ENCODE peak calls at places on chromosomes 16 and 17, in eight cellular contexts. One of them, this sample, is unnamed.

GRCh38 chr17:76550712-76551615 is 11.1 kb downstream of the PRCD start:
- DNase-seq in HL-60: peak
- DNase-seq in Calu3: no peak
- DNase-seq in heart right ventricle: no peak
- DNase-seq in NCI-H1694: no peak
- DNase-seq in SK-N-DZ: no peak
- DNase-seq in HT-29: peak
- DNase-seq in stimulated activated CD4-positive, alpha-beta T cell treated with anti-CD3 and anti-CD28 coated beads, TNF-alpha, amount 100 ng/mL, for 48 hours: no peak
- DNase-seq in this sample: no peak

GRCh38 chr16:61892531-61892930 is 143.7 kb downstream of the CDH8 start:
- DNase-seq in HL-60: no peak
- DNase-seq in Calu3: no peak
- DNase-seq in heart right ventricle: no peak
- DNase-seq in NCI-H1694: no peak
- DNase-seq in SK-N-DZ: no peak
- DNase-seq in HT-29: no peak
- DNase-seq in stimulated activated CD4-positive, alpha-beta T cell treated with anti-CD3 and anti-CD28 coated beads, TNF-alpha, amount 100 ng/mL, for 48 hours: no peak
- DNase-seq in this sample: no peak

GRCh38 chr17:77863814-77864161 is 94.7 kb upstream of the TNRC6C start:
- DNase-seq in HL-60: peak
- DNase-seq in Calu3: no peak
- DNase-seq in heart right ventricle: peak
- DNase-seq in NCI-H1694: no peak
- DNase-seq in SK-N-DZ: peak
- DNase-seq in HT-29: no peak
- DNase-seq in stimulated activated CD4-positive, alpha-beta T cell treated with anti-CD3 and anti-CD28 coated beads, TNF-alpha, amount 100 ng/mL, for 48 hours: no peak
- DNase-seq in this sample: no peak

GRCh38 chr17:45813051-45813731 is 29.1 kb downstream of the CRHR1 start:
- DNase-seq in HL-60: no peak
- DNase-seq in Calu3: no peak
- DNase-seq in heart right ventricle: no peak
- DNase-seq in NCI-H1694: no peak
- DNase-seq in SK-N-DZ: no peak
- DNase-seq in HT-29: no peak
- DNase-seq in stimulated activated CD4-positive, alpha-beta T cell treated with anti-CD3 and anti-CD28 coated beads, TNF-alpha, amount 100 ng/mL, for 48 hours: no peak
- DNase-seq in this sample: no peak

GRCh38 chr16:55225972-55226542 is 97.9 kb upstream of the IRX6 start:
- DNase-seq in HL-60: no peak
- DNase-seq in Calu3: no peak
- DNase-seq in heart right ventricle: no peak
- DNase-seq in NCI-H1694: no peak
- DNase-seq in SK-N-DZ: no peak
- DNase-seq in HT-29: no peak
- DNase-seq in stimulated activated CD4-positive, alpha-beta T cell treated with anti-CD3 and anti-CD28 coated beads, TNF-alpha, amount 100 ng/mL, for 48 hours: no peak
- DNase-seq in this sample: no peak

GRCh38 chr16:58057126-58057525 is 31.6 kb downstream of the MMP15 start:
- DNase-seq in HL-60: no peak
- DNase-seq in Calu3: no peak
- DNase-seq in heart right ventricle: no peak
- DNase-seq in NCI-H1694: no peak
- DNase-seq in SK-N-DZ: no peak
- DNase-seq in HT-29: no peak
- DNase-seq in stimulated activated CD4-positive, alpha-beta T cell treated with anti-CD3 and anti-CD28 coated beads, TNF-alpha, amount 100 ng/mL, for 48 hours: no peak
- DNase-seq in this sample: no peak

GRCh38 chr16:7550096-7550495 is 217.5 kb downstream of the RBFOX1 start:
- DNase-seq in HL-60: no peak
- DNase-seq in Calu3: no peak
- DNase-seq in heart right ventricle: no peak
- DNase-seq in NCI-H1694: no peak
- DNase-seq in SK-N-DZ: no peak
- DNase-seq in HT-29: no peak
- DNase-seq in stimulated activated CD4-positive, alpha-beta T cell treated with anti-CD3 and anti-CD28 coated beads, TNF-alpha, amount 100 ng/mL, for 48 hours: no peak
- DNase-seq in this sample: no peak

GRCh38 chr16:51163366-51163765 is 12.3 kb upstream of the SALL1 start:
- DNase-seq in HL-60: no peak
- DNase-seq in Calu3: no peak
- DNase-seq in heart right ventricle: no peak
- DNase-seq in NCI-H1694: no peak
- DNase-seq in SK-N-DZ: no peak
- DNase-seq in HT-29: no peak
- DNase-seq in stimulated activated CD4-positive, alpha-beta T cell treated with anti-CD3 and anti-CD28 coated beads, TNF-alpha, amount 100 ng/mL, for 48 hours: no peak
- DNase-seq in this sample: no peak

GRCh38 chr16:89466920-89467319 is 23.4 kb downstream of the ANKRD11 start:
- DNase-seq in HL-60: no peak
- DNase-seq in Calu3: no peak
- DNase-seq in heart right ventricle: no peak
- DNase-seq in NCI-H1694: no peak
- DNase-seq in SK-N-DZ: no peak
- DNase-seq in HT-29: no peak
- DNase-seq in stimulated activated CD4-positive, alpha-beta T cell treated with anti-CD3 and anti-CD28 coated beads, TNF-alpha, amount 100 ng/mL, for 48 hours: no peak
- DNase-seq in this sample: no peak

GRCh38 chr17:58525239-58525638 is 10.8 kb upstream of the MTMR4 start:
- DNase-seq in HL-60: no peak
- DNase-seq in Calu3: no peak
- DNase-seq in heart right ventricle: peak
- DNase-seq in NCI-H1694: no peak
- DNase-seq in SK-N-DZ: no peak
- DNase-seq in HT-29: no peak
- DNase-seq in stimulated activated CD4-positive, alpha-beta T cell treated with anti-CD3 and anti-CD28 coated beads, TNF-alpha, amount 100 ng/mL, for 48 hours: no peak
- DNase-seq in this sample: peak

GRCh38 chr17:35612924-35613521 is 25.9 kb downstream of the AP2B1 start:
- DNase-seq in HL-60: peak
- DNase-seq in Calu3: peak
- DNase-seq in heart right ventricle: peak
- DNase-seq in NCI-H1694: peak
- DNase-seq in SK-N-DZ: peak
- DNase-seq in HT-29: peak
- DNase-seq in stimulated activated CD4-positive, alpha-beta T cell treated with anti-CD3 and anti-CD28 coated beads, TNF-alpha, amount 100 ng/mL, for 48 hours: no peak
- DNase-seq in this sample: no peak

GRCh38 chr17:47987240-47987835 is 16.4 kb downstream of the CDK5RAP3 start:
- DNase-seq in HL-60: no peak
- DNase-seq in Calu3: no peak
- DNase-seq in heart right ventricle: no peak
- DNase-seq in NCI-H1694: no peak
- DNase-seq in SK-N-DZ: no peak
- DNase-seq in HT-29: no peak
- DNase-seq in stimulated activated CD4-positive, alpha-beta T cell treated with anti-CD3 and anti-CD28 coated beads, TNF-alpha, amount 100 ng/mL, for 48 hours: no peak
- DNase-seq in this sample: no peak

GRCh38 chr17:63984651-63985386 is 12.1 kb upstream of the SCN4A start:
- DNase-seq in HL-60: peak
- DNase-seq in Calu3: peak
- DNase-seq in heart right ventricle: peak
- DNase-seq in NCI-H1694: no peak
- DNase-seq in SK-N-DZ: no peak
- DNase-seq in HT-29: peak
- DNase-seq in stimulated activated CD4-positive, alpha-beta T cell treated with anti-CD3 and anti-CD28 coated beads, TNF-alpha, amount 100 ng/mL, for 48 hours: no peak
- DNase-seq in this sample: peak

GRCh38 chr17:15109608-15110007 is 155.5 kb downstream of the PMP22 start:
- DNase-seq in HL-60: no peak
- DNase-seq in Calu3: no peak
- DNase-seq in heart right ventricle: no peak
- DNase-seq in NCI-H1694: no peak
- DNase-seq in SK-N-DZ: no peak
- DNase-seq in HT-29: no peak
- DNase-seq in stimulated activated CD4-positive, alpha-beta T cell treated with anti-CD3 and anti-CD28 coated beads, TNF-alpha, amount 100 ng/mL, for 48 hours: no peak
- DNase-seq in this sample: no peak

GRCh38 chr16:17266606-17267313 is 204.0 kb downstream of the XYLT1 start:
- DNase-seq in HL-60: no peak
- DNase-seq in Calu3: no peak
- DNase-seq in heart right ventricle: no peak
- DNase-seq in NCI-H1694: no peak
- DNase-seq in SK-N-DZ: no peak
- DNase-seq in HT-29: no peak
- DNase-seq in stimulated activated CD4-positive, alpha-beta T cell treated with anti-CD3 and anti-CD28 coated beads, TNF-alpha, amount 100 ng/mL, for 48 hours: no peak
- DNase-seq in this sample: no peak

GRCh38 chr17:1180958-1181768 is 1.4 kb upstream of the ABR start:
- DNase-seq in HL-60: no peak
- DNase-seq in Calu3: no peak
- DNase-seq in heart right ventricle: no peak
- DNase-seq in NCI-H1694: peak
- DNase-seq in SK-N-DZ: no peak
- DNase-seq in HT-29: no peak
- DNase-seq in stimulated activated CD4-positive, alpha-beta T cell treated with anti-CD3 and anti-CD28 coated beads, TNF-alpha, amount 100 ng/mL, for 48 hours: no peak
- DNase-seq in this sample: peak

GRCh38 chr17:66644311-66644710 is 190.6 kb upstream of the CACNG5 start:
- DNase-seq in HL-60: no peak
- DNase-seq in Calu3: no peak
- DNase-seq in heart right ventricle: no peak
- DNase-seq in NCI-H1694: no peak
- DNase-seq in SK-N-DZ: no peak
- DNase-seq in HT-29: no peak
- DNase-seq in stimulated activated CD4-positive, alpha-beta T cell treated with anti-CD3 and anti-CD28 coated beads, TNF-alpha, amount 100 ng/mL, for 48 hours: no peak
- DNase-seq in this sample: no peak

GRCh38 chr16:89002851-89003830 is 26.1 kb upstream of the CBFA2T3 start:
- DNase-seq in HL-60: no peak
- DNase-seq in Calu3: no peak
- DNase-seq in heart right ventricle: no peak
- DNase-seq in NCI-H1694: no peak
- DNase-seq in SK-N-DZ: peak
- DNase-seq in HT-29: no peak
- DNase-seq in stimulated activated CD4-positive, alpha-beta T cell treated with anti-CD3 and anti-CD28 coated beads, TNF-alpha, amount 100 ng/mL, for 48 hours: no peak
- DNase-seq in this sample: peak

GRCh38 chr16:50722960-50723359 is 18.9 kb upstream of the CYLD start:
- DNase-seq in HL-60: no peak
- DNase-seq in Calu3: no peak
- DNase-seq in heart right ventricle: no peak
- DNase-seq in NCI-H1694: no peak
- DNase-seq in SK-N-DZ: no peak
- DNase-seq in HT-29: no peak
- DNase-seq in stimulated activated CD4-positive, alpha-beta T cell treated with anti-CD3 and anti-CD28 coated beads, TNF-alpha, amount 100 ng/mL, for 48 hours: no peak
- DNase-seq in this sample: no peak

GRCh38 chr16:27230562-27230991 is 27.3 kb downstream of the KDM8 start:
- DNase-seq in HL-60: peak
- DNase-seq in Calu3: no peak
- DNase-seq in heart right ventricle: no peak
- DNase-seq in NCI-H1694: no peak
- DNase-seq in SK-N-DZ: no peak
- DNase-seq in HT-29: peak
- DNase-seq in stimulated activated CD4-positive, alpha-beta T cell treated with anti-CD3 and anti-CD28 coated beads, TNF-alpha, amount 100 ng/mL, for 48 hours: peak
- DNase-seq in this sample: no peak

GRCh38 chr17:3710951-3711383 is 12.7 kb upstream of the HASPIN start:
- DNase-seq in HL-60: no peak
- DNase-seq in Calu3: no peak
- DNase-seq in heart right ventricle: no peak
- DNase-seq in NCI-H1694: no peak
- DNase-seq in SK-N-DZ: no peak
- DNase-seq in HT-29: peak
- DNase-seq in stimulated activated CD4-positive, alpha-beta T cell treated with anti-CD3 and anti-CD28 coated beads, TNF-alpha, amount 100 ng/mL, for 48 hours: peak
- DNase-seq in this sample: no peak

GRCh38 chr17:48051278-48051677 is 3.1 kb downstream of the NFE2L1 start:
- DNase-seq in HL-60: no peak
- DNase-seq in Calu3: no peak
- DNase-seq in heart right ventricle: peak
- DNase-seq in NCI-H1694: no peak
- DNase-seq in SK-N-DZ: no peak
- DNase-seq in HT-29: no peak
- DNase-seq in stimulated activated CD4-positive, alpha-beta T cell treated with anti-CD3 and anti-CD28 coated beads, TNF-alpha, amount 100 ng/mL, for 48 hours: no peak
- DNase-seq in this sample: no peak

GRCh38 chr16:64419832-64420231 is 702.0 kb downstream of the CDH11 start:
- DNase-seq in HL-60: no peak
- DNase-seq in Calu3: no peak
- DNase-seq in heart right ventricle: no peak
- DNase-seq in NCI-H1694: no peak
- DNase-seq in SK-N-DZ: no peak
- DNase-seq in HT-29: no peak
- DNase-seq in stimulated activated CD4-positive, alpha-beta T cell treated with anti-CD3 and anti-CD28 coated beads, TNF-alpha, amount 100 ng/mL, for 48 hours: no peak
- DNase-seq in this sample: no peak

GRCh38 chr16:3484328-3485096 is 10.8 kb downstream of the C16orf90 start:
- DNase-seq in HL-60: no peak
- DNase-seq in Calu3: no peak
- DNase-seq in heart right ventricle: no peak
- DNase-seq in NCI-H1694: no peak
- DNase-seq in SK-N-DZ: no peak
- DNase-seq in HT-29: no peak
- DNase-seq in stimulated activated CD4-positive, alpha-beta T cell treated with anti-CD3 and anti-CD28 coated beads, TNF-alpha, amount 100 ng/mL, for 48 hours: no peak
- DNase-seq in this sample: no peak

GRCh38 chr17:46764709-46765401 is 53.6 kb downstream of the WNT3 start:
- DNase-seq in HL-60: no peak
- DNase-seq in Calu3: no peak
- DNase-seq in heart right ventricle: peak
- DNase-seq in NCI-H1694: no peak
- DNase-seq in SK-N-DZ: no peak
- DNase-seq in HT-29: no peak
- DNase-seq in stimulated activated CD4-positive, alpha-beta T cell treated with anti-CD3 and anti-CD28 coated beads, TNF-alpha, amount 100 ng/mL, for 48 hours: no peak
- DNase-seq in this sample: peak

GRCh38 chr16:58628845-58629680 is 563 bp downstream of the CNOT1 start:
- DNase-seq in HL-60: peak
- DNase-seq in Calu3: peak
- DNase-seq in heart right ventricle: peak
- DNase-seq in NCI-H1694: no peak
- DNase-seq in SK-N-DZ: peak
- DNase-seq in HT-29: peak
- DNase-seq in stimulated activated CD4-positive, alpha-beta T cell treated with anti-CD3 and anti-CD28 coated beads, TNF-alpha, amount 100 ng/mL, for 48 hours: peak
- DNase-seq in this sample: peak

GRCh38 chr17:16286009-16286946 is 67.0 kb downstream of the CENPV start:
- DNase-seq in HL-60: peak
- DNase-seq in Calu3: peak
- DNase-seq in heart right ventricle: peak
- DNase-seq in NCI-H1694: no peak
- DNase-seq in SK-N-DZ: peak
- DNase-seq in HT-29: peak
- DNase-seq in stimulated activated CD4-positive, alpha-beta T cell treated with anti-CD3 and anti-CD28 coated beads, TNF-alpha, amount 100 ng/mL, for 48 hours: peak
- DNase-seq in this sample: peak

GRCh38 chr17:45364531-45365390 is 47.9 kb upstream of the MAP3K14 start:
- DNase-seq in HL-60: no peak
- DNase-seq in Calu3: no peak
- DNase-seq in heart right ventricle: peak
- DNase-seq in NCI-H1694: no peak
- DNase-seq in SK-N-DZ: no peak
- DNase-seq in HT-29: no peak
- DNase-seq in stimulated activated CD4-positive, alpha-beta T cell treated with anti-CD3 and anti-CD28 coated beads, TNF-alpha, amount 100 ng/mL, for 48 hours: no peak
- DNase-seq in this sample: no peak

GRCh38 chr16:88865310-88865709 is 1.1 kb downstream of the PABPN1L start:
- DNase-seq in HL-60: no peak
- DNase-seq in Calu3: no peak
- DNase-seq in heart right ventricle: no peak
- DNase-seq in NCI-H1694: no peak
- DNase-seq in SK-N-DZ: no peak
- DNase-seq in HT-29: no peak
- DNase-seq in stimulated activated CD4-positive, alpha-beta T cell treated with anti-CD3 and anti-CD28 coated beads, TNF-alpha, amount 100 ng/mL, for 48 hours: no peak
- DNase-seq in this sample: no peak

GRCh38 chr16:67415872-67416793 is at the start of gene ZDHHC1:
- DNase-seq in HL-60: no peak
- DNase-seq in Calu3: peak
- DNase-seq in heart right ventricle: peak
- DNase-seq in NCI-H1694: no peak
- DNase-seq in SK-N-DZ: no peak
- DNase-seq in HT-29: peak
- DNase-seq in stimulated activated CD4-positive, alpha-beta T cell treated with anti-CD3 and anti-CD28 coated beads, TNF-alpha, amount 100 ng/mL, for 48 hours: no peak
- DNase-seq in this sample: peak

GRCh38 chr16:48887646-48888045 is 277.7 kb upstream of the N4BP1 start:
- DNase-seq in HL-60: no peak
- DNase-seq in Calu3: no peak
- DNase-seq in heart right ventricle: no peak
- DNase-seq in NCI-H1694: no peak
- DNase-seq in SK-N-DZ: no peak
- DNase-seq in HT-29: no peak
- DNase-seq in stimulated activated CD4-positive, alpha-beta T cell treated with anti-CD3 and anti-CD28 coated beads, TNF-alpha, amount 100 ng/mL, for 48 hours: no peak
- DNase-seq in this sample: no peak

This sample was measured in Right ventricle myocardium inferior.